ENCODE peak calls at places on chromosomes 6 and 20, in six cellular contexts. U is DMS 273 treated with DMSO at 0.1 percent for 48 hours; Z is epithelial cell of esophagus; W is NT2/D1; E is right atrium auricular region; Y is stimulated activated CD4-positive, alpha-beta T cell treated with anti-CD3 and anti-CD28 coated beads, Interleukin-12 subunit alpha, Interleukin-12 subunit beta, amount 100 ng/mL, for 24 hours. X is an unnamed sample.

GRCh38 chr6:12403946-12404647 is 113.9 kb downstream of the EDN1 start:
- DNase-seq in Z (no peak), W (no peak), E (no peak), Y (no peak), U (no peak), X (no peak)

GRCh38 chr6:20211941-20212391 is 303 bp downstream of the MBOAT1 start:
- DNase-seq in U (no peak), E (no peak), Y (no peak), W (no peak), Z (peak), X (no peak)

GRCh38 chr20:50304883-50305635 is 114.4 kb downstream of the CEBPB start:
- DNase-seq in Z (peak), E (peak), U (no peak), W (no peak), Y (no peak), X (no peak)

GRCh38 chr20:57693002-57693582 is 16.7 kb downstream of the PMEPA1 start:
- DNase-seq in U (no peak), E (no peak), W (no peak), Z (peak), Y (no peak), X (peak)

GRCh38 chr6:13268914-13269532 is 59.3 kb downstream of the TBC1D7 start:
- DNase-seq in Z (peak), E (no peak), U (no peak), W (peak), Y (no peak), X (no peak)

GRCh38 chr6:43188426-43188825 is 6.4 kb downstream of the CUL9 start:
- DNase-seq in W (no peak), U (no peak), Y (no peak), E (no peak), Z (no peak), X (no peak)

GRCh38 chr6:97064578-97064977 is 140.1 kb downstream of the KLHL32 start:
- DNase-seq in U (no peak), W (no peak), E (no peak), Z (peak), Y (no peak), X (no peak)

GRCh38 chr20:57806476-57806875 is 96.7 kb upstream of the PMEPA1 start:
- DNase-seq in E (no peak), Z (no peak), U (no peak), W (no peak), Y (no peak), X (no peak)

GRCh38 chr6:87483929-87484328 is 11.2 kb downstream of the SLC35A1 start:
- DNase-seq in Z (peak), E (no peak), W (peak), U (no peak), Y (no peak), X (no peak)

GRCh38 chr6:85236636-85237035 is 213.2 kb upstream of the NT5E start:
- DNase-seq in Y (no peak), Z (peak), W (no peak), U (no peak), E (no peak), X (no peak)

GRCh38 chr20:20412750-20413149 is 44.8 kb downstream of the INSM1 start:
- DNase-seq in Y (no peak), Z (no peak), E (no peak), U (peak), W (no peak), X (no peak)

GRCh38 chr6:62716719-62717118 is 430.7 kb upstream of the KHDRBS2 start:
- DNase-seq in U (no peak), Z (no peak), E (no peak), Y (no peak), W (no peak), X (no peak)